ENCODE peak calls at places on chromosomes 11 and 22, in seven cellular contexts. F is left ventricle myocardium inferior; S is heart right ventricle; B is lower lobe of right lung; O is ascending aorta; A is HepG2; Y is CD8-positive, alpha-beta memory T cell. N is an unnamed sample. For H3K4me1, the result is how much of the 10 kb centered on the place peaks cover.

GRCh38 chr22:46064236-46064965 is 85.9 kb upstream of the PPARA start:
- DNase-seq in S (no peak), O (peak), F (peak), B (peak), Y (no peak), A (no peak), N (no peak)

GRCh38 chr11:115193931-115194797 is 310.1 kb downstream of the CADM1 start:
- DNase-seq in O (no peak), A (peak), F (no peak), S (no peak), Y (no peak), B (no peak), N (no peak)

GRCh38 chr11:79437981-79438630 is 2.7 kb downstream of the TENM4 start:
- DNase-seq in O (no peak), B (no peak), A (no peak), S (no peak), F (no peak), Y (no peak), N (peak)

GRCh38 chr22:20523118-20523983 is 15.9 kb downstream of the MED15 start:
- DNase-seq in Y (no peak), S (no peak), O (no peak), F (no peak), B (peak), A (no peak), N (no peak)

GRCh38 chr11:45803981-45804805 is 756 bp upstream of the SLC35C1 start:
- DNase-seq in S (peak), F (peak), Y (peak), A (peak), B (peak), O (peak), N (peak)

GRCh38 chr11:113488931-113489351 is 13.7 kb upstream of the DRD2 start:
- DNase-seq in F (no peak), Y (no peak), B (no peak), O (no peak), A (no peak), S (no peak), N (no peak)

GRCh38 chr11:61885166-61885778 is 6.1 kb downstream of the FADS3 start:
- DNase-seq in Y (no peak), F (no peak), A (no peak), S (no peak), B (no peak), O (no peak), N (no peak)

GRCh38 chr11:121105063-121105480 is 4.0 kb downstream of the TECTA start:
- DNase-seq in F (peak), Y (no peak), B (no peak), A (no peak), O (no peak), S (peak), N (no peak)

GRCh38 chr11:3894128-3894731 is 38.8 kb downstream of the STIM1 start:
- DNase-seq in Y (no peak), B (peak), S (peak), F (peak), A (no peak), O (no peak), N (no peak)

GRCh38 chr11:125348704-125349635 is 147.1 kb downstream of the FEZ1 start:
- DNase-seq in A (peak), O (no peak), S (peak), B (peak), Y (peak), F (peak), N (peak)

GRCh38 chr22:47367107-47367690 is 604.7 kb downstream of the TBC1D22A start:
- DNase-seq in F (no peak), S (no peak), B (no peak), O (no peak), Y (no peak), A (no peak), N (no peak)

GRCh38 chr11:279966-280761 is 2.0 kb downstream of the NLRP6 start:
- DNase-seq in S (peak), Y (no peak), B (peak), F (no peak), A (no peak), O (no peak), N (peak)

GRCh38 chr11:114832532-114833125 is 154.3 kb downstream of the NXPE2 start:
- DNase-seq in O (no peak), S (no peak), B (no peak), F (no peak), A (no peak), Y (no peak), N (peak)

GRCh38 chr11:121159721-121160120 is 58.7 kb downstream of the TECTA start:
- DNase-seq in A (no peak), O (no peak), B (no peak), S (no peak), Y (no peak), F (no peak), N (no peak)

GRCh38 chr11:64743591-64744543 is at the start of gene RASGRP2:
- DNase-seq in B (peak), A (peak), O (peak), S (peak), Y (peak), F (peak), N (peak)

GRCh38 chr11:122746611-122747305 is 91.2 kb downstream of the UBASH3B start:
- DNase-seq in Y (no peak), S (no peak), A (no peak), B (no peak), F (no peak), O (no peak), N (no peak)

GRCh38 chr11:59503276-59503675 is at the start of gene OR4D11:
- DNase-seq in B (no peak), F (no peak), O (no peak), Y (no peak), S (no peak), A (no peak), N (no peak)

GRCh38 chr22:25068701-25069100 is 116.2 kb downstream of the KIAA1671 start:
- DNase-seq in S (no peak), B (no peak), F (no peak), Y (no peak), A (no peak), O (no peak), N (no peak)

GRCh38 chr11:117903505-117904382 is 25.5 kb downstream of the TMPRSS13 start:
- DNase-seq in B (no peak), S (no peak), Y (no peak), F (no peak), O (no peak), A (no peak), N (no peak)

GRCh38 chr11:44877908-44878459 is 72.7 kb downstream of the TP53I11 start:
- DNase-seq in Y (no peak), B (no peak), A (no peak), S (no peak), F (no peak), O (no peak), N (peak)

GRCh38 chr22:44601189-44601588 is 100.8 kb upstream of the PRR5 start:
- DNase-seq in O (no peak), S (no peak), B (no peak), A (no peak), F (no peak), Y (no peak), N (no peak)

GRCh38 chr22:32644252-32645100 is 157.0 kb upstream of the TIMP3 start:
- DNase-seq in Y (no peak), F (peak), B (peak), S (peak), O (peak), A (peak), N (peak)

GRCh38 chr11:11944444-11944843 is 64.0 kb downstream of the DKK3 start:
- DNase-seq in A (no peak), Y (no peak), B (no peak), S (no peak), O (no peak), F (no peak), N (no peak)

GRCh38 chr22:35540600-35541253 is at the start of gene RASD2:
- DNase-seq in Y (no peak), O (no peak), F (peak), A (no peak), B (no peak), S (peak), N (peak)

GRCh38 chr22:37148742-37149665 is 712 bp downstream of the IL2RB start:
- DNase-seq in S (no peak), Y (no peak), F (no peak), A (no peak), O (no peak), B (no peak), N (no peak)

GRCh38 chr11:44726278-44727113 is at the start of gene TSPAN18:
- DNase-seq in A (no peak), Y (peak), B (no peak), S (peak), O (no peak), F (peak), N (peak)

GRCh38 chr11:74641289-74641688 is 48.9 kb downstream of the POLD3 start:
- DNase-seq in Y (no peak), S (no peak), O (no peak), B (no peak), F (no peak), A (no peak), N (no peak)

GRCh38 chr22:24289781-24290181 is 19.1 kb downstream of the SPECC1L start:
- DNase-seq in O (no peak), S (no peak), F (no peak), Y (no peak), A (no peak), B (no peak), N (no peak)

GRCh38 chr11:82978422-82979099 is 77.0 kb downstream of the DDIAS start:
- DNase-seq in S (no peak), B (no peak), O (no peak), Y (no peak), A (peak), F (no peak), N (no peak)

GRCh38 chr11:66933508-66933907 is 24.7 kb downstream of the PC start:
- DNase-seq in S (no peak), F (no peak), Y (no peak), O (no peak), B (no peak), A (no peak), N (no peak)

GRCh38 chr11:66934971-66935779 is 23.0 kb downstream of the PC start:
- DNase-seq in F (no peak), B (no peak), S (no peak), A (no peak), O (no peak), Y (no peak), N (no peak)

GRCh38 chr11:66936326-66936725 is 21.9 kb downstream of the PC start:
- DNase-seq in B (no peak), O (no peak), A (peak), F (no peak), Y (no peak), S (no peak), N (no peak)

GRCh38 chr11:66929753-66930152 is 28.4 kb downstream of the PC start:
- DNase-seq in Y (no peak), A (no peak), F (no peak), O (no peak), S (no peak), B (no peak), N (no peak)

DNA sequence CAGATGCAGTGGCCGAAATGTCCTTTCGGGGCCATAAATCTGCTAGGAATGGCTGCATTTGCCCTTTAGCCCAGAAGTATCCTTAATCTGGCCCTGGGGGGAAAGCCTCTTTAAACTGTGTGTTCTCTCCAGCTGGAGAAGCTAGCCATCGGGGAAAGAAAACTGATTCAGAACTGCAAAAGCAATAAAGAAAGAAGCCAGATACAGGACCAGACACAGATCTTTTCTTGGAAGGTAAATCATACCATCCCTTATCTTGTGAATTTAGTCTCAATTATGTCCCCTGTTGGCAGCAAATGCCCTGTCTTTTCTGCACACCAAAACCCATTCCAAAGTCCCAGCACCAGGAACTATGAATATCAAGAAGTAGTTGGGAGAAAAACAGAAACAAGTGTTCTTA is 25.6 kb downstream of the PC start:
- DNase-seq in Y (no peak), S (no peak), F (no peak), A (no peak), O (no peak), B (no peak), N (no peak)
- H3K4me1 ChIP-seq in Y (under half), S (under half), F (under half), A (under half), O (under half), B (under half), N (under half)

DNA sequence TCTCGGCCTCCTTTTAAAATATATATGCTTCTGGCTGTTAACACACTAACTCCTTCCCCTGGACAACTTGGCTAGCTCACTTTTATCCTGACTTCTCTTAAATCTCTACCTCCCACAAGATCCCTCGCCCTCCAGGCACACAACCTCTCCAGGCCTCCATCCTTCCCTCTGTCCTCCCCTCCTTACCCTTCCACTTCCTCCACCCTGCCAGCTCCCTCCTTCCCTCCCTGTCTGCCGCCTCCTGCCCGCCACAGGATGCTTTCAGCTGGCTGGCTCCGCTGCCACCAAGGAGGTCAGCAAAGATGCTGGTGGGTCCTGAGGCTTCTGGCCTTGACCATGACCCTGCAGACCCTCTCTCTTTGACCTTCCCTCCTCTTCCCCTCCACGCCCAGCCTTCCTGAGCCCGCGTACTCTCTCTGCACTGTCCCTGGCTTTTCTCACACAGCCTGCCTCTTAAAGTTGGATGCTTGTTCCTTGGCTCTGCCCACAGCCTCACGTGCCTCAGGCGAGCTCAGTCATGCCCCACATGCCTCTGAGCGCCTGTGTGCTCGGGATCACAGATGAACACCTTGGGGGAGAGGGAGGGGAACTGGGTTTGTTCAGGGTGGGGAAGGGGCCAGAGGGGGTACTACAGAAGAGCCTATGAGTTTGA is 6.7 kb downstream of the NFAM1 start:
- DNase-seq in B (no peak), F (no peak), A (no peak), O (no peak), S (no peak), Y (no peak), N (no peak)
- H3K4me1 ChIP-seq in B (under half), F (under half), A (under half), O (under half), S (under half), Y (under half), N (under half)

GRCh38 chr11:27392715-27393114 is 29.7 kb upstream of the CCDC34 start:
- DNase-seq in S (no peak), B (no peak), Y (no peak), A (peak), F (no peak), O (no peak), N (peak)
- H3K4me1 ChIP-seq in S (under half), B (under half), Y (under half), A (half or more), F (half or more), O (under half), N (half or more)

DNA sequence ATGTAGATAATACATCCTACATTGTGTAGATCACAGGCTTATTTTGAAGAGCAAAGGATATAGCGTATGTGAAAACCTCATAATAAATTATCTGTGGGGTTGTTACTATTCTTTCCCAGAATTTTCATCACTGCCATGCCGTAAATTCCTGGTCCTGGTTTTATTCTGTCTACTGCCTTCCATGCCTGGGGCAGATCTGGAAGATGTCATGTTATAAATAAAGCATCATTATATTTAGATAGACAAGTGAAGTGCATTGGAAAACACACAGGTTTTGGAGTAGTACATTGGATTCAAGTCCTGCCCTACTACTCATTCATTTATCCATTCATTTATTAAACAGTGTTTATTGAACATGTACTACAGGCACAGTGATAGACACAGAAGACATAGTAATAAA is 2.2 kb downstream of the C11orf52 start:
- DNase-seq in S (no peak), O (no peak), B (no peak), Y (no peak), A (no peak), F (no peak), N (no peak)
- H3K4me1 ChIP-seq in S (under half), O (under half), B (under half), Y (under half), A (half or more), F (half or more), N (under half)